ENCODE peak calls at places on chromosomes 16 and 17, in ten cellular contexts. One of them, this sample, is unnamed.

GRCh38 chr16:63008688-63009087 is 972.5 kb upstream of the CDH8 start:
- DNase-seq in thoracic aorta: no peak
- DNase-seq in HCT116: no peak
- DNase-seq in PC-9: no peak
- DNase-seq in PC-3: no peak
- DNase-seq in neural progenitor cell: no peak
- DNase-seq in ovary: no peak
- DNase-seq in BJ: no peak
- DNase-seq in tibial nerve: no peak
- DNase-seq in cardiac fibroblast: no peak
- DNase-seq in this sample: no peak

GRCh38 chr16:31536804-31537361 is 9.2 kb downstream of the AHSP start:
- DNase-seq in thoracic aorta: no peak
- DNase-seq in HCT116: no peak
- DNase-seq in PC-9: no peak
- DNase-seq in PC-3: no peak
- DNase-seq in neural progenitor cell: no peak
- DNase-seq in ovary: no peak
- DNase-seq in BJ: no peak
- DNase-seq in tibial nerve: no peak
- DNase-seq in cardiac fibroblast: no peak
- DNase-seq in this sample: no peak

GRCh38 chr16:24851700-24852099 is 5.9 kb downstream of the SLC5A11 start:
- DNase-seq in thoracic aorta: no peak
- DNase-seq in HCT116: no peak
- DNase-seq in PC-9: no peak
- DNase-seq in PC-3: peak
- DNase-seq in neural progenitor cell: no peak
- DNase-seq in ovary: no peak
- DNase-seq in BJ: no peak
- DNase-seq in tibial nerve: no peak
- DNase-seq in cardiac fibroblast: no peak
- DNase-seq in this sample: peak

GRCh38 chr16:56747486-56748045 is 17.6 kb downstream of the NUP93 start:
- DNase-seq in thoracic aorta: no peak
- DNase-seq in HCT116: no peak
- DNase-seq in PC-9: no peak
- DNase-seq in PC-3: no peak
- DNase-seq in neural progenitor cell: peak
- DNase-seq in ovary: no peak
- DNase-seq in BJ: no peak
- DNase-seq in tibial nerve: no peak
- DNase-seq in cardiac fibroblast: peak
- DNase-seq in this sample: no peak

GRCh38 chr16:59296002-59296401 is 561.9 kb upstream of the GOT2 start:
- DNase-seq in thoracic aorta: no peak
- DNase-seq in HCT116: no peak
- DNase-seq in PC-9: no peak
- DNase-seq in PC-3: no peak
- DNase-seq in neural progenitor cell: peak
- DNase-seq in ovary: no peak
- DNase-seq in BJ: no peak
- DNase-seq in tibial nerve: peak
- DNase-seq in cardiac fibroblast: no peak
- DNase-seq in this sample: no peak

GRCh38 chr16:66326995-66327513 is 39.4 kb upstream of the CDH5 start:
- DNase-seq in thoracic aorta: no peak
- DNase-seq in HCT116: no peak
- DNase-seq in PC-9: no peak
- DNase-seq in PC-3: no peak
- DNase-seq in neural progenitor cell: no peak
- DNase-seq in ovary: no peak
- DNase-seq in BJ: no peak
- DNase-seq in tibial nerve: no peak
- DNase-seq in cardiac fibroblast: no peak
- DNase-seq in this sample: no peak

GRCh38 chr17:43578352-43578698 is 32.2 kb upstream of the ETV4 start:
- DNase-seq in thoracic aorta: no peak
- DNase-seq in HCT116: no peak
- DNase-seq in PC-9: no peak
- DNase-seq in PC-3: no peak
- DNase-seq in neural progenitor cell: no peak
- DNase-seq in ovary: no peak
- DNase-seq in BJ: no peak
- DNase-seq in tibial nerve: no peak
- DNase-seq in cardiac fibroblast: no peak
- DNase-seq in this sample: no peak

GRCh38 chr17:63293310-63293709 is 152.8 kb downstream of the CYB561 start:
- DNase-seq in thoracic aorta: no peak
- DNase-seq in HCT116: no peak
- DNase-seq in PC-9: no peak
- DNase-seq in PC-3: peak
- DNase-seq in neural progenitor cell: no peak
- DNase-seq in ovary: no peak
- DNase-seq in BJ: peak
- DNase-seq in tibial nerve: no peak
- DNase-seq in cardiac fibroblast: peak
- DNase-seq in this sample: peak

GRCh38 chr16:31409433-31409832 is 16.3 kb downstream of the ITGAD start:
- DNase-seq in thoracic aorta: no peak
- DNase-seq in HCT116: peak
- DNase-seq in PC-9: peak
- DNase-seq in PC-3: peak
- DNase-seq in neural progenitor cell: no peak
- DNase-seq in ovary: no peak
- DNase-seq in BJ: peak
- DNase-seq in tibial nerve: no peak
- DNase-seq in cardiac fibroblast: peak
- DNase-seq in this sample: peak

GRCh38 chr16:11157143-11157542 is 98.9 kb downstream of the SOCS1 start:
- DNase-seq in thoracic aorta: no peak
- DNase-seq in HCT116: no peak
- DNase-seq in PC-9: peak
- DNase-seq in PC-3: no peak
- DNase-seq in neural progenitor cell: no peak
- DNase-seq in ovary: no peak
- DNase-seq in BJ: no peak
- DNase-seq in tibial nerve: no peak
- DNase-seq in cardiac fibroblast: no peak
- DNase-seq in this sample: no peak

GRCh38 chr16:89491238-89491869 is 993 bp upstream of the ANKRD11 start:
- DNase-seq in thoracic aorta: no peak
- DNase-seq in HCT116: no peak
- DNase-seq in PC-9: peak
- DNase-seq in PC-3: peak
- DNase-seq in neural progenitor cell: peak
- DNase-seq in ovary: no peak
- DNase-seq in BJ: no peak
- DNase-seq in tibial nerve: no peak
- DNase-seq in cardiac fibroblast: no peak
- DNase-seq in this sample: no peak

GRCh38 chr17:7207120-7208001 is 12.3 kb downstream of the DLG4 start:
- DNase-seq in thoracic aorta: no peak
- DNase-seq in HCT116: no peak
- DNase-seq in PC-9: no peak
- DNase-seq in PC-3: no peak
- DNase-seq in neural progenitor cell: no peak
- DNase-seq in ovary: peak
- DNase-seq in BJ: no peak
- DNase-seq in tibial nerve: no peak
- DNase-seq in cardiac fibroblast: peak
- DNase-seq in this sample: peak

GRCh38 chr17:47131761-47132160 is 57.3 kb downstream of the CDC27 start:
- DNase-seq in thoracic aorta: no peak
- DNase-seq in HCT116: no peak
- DNase-seq in PC-9: no peak
- DNase-seq in PC-3: no peak
- DNase-seq in neural progenitor cell: no peak
- DNase-seq in ovary: no peak
- DNase-seq in BJ: no peak
- DNase-seq in tibial nerve: no peak
- DNase-seq in cardiac fibroblast: no peak
- DNase-seq in this sample: no peak

DNA sequence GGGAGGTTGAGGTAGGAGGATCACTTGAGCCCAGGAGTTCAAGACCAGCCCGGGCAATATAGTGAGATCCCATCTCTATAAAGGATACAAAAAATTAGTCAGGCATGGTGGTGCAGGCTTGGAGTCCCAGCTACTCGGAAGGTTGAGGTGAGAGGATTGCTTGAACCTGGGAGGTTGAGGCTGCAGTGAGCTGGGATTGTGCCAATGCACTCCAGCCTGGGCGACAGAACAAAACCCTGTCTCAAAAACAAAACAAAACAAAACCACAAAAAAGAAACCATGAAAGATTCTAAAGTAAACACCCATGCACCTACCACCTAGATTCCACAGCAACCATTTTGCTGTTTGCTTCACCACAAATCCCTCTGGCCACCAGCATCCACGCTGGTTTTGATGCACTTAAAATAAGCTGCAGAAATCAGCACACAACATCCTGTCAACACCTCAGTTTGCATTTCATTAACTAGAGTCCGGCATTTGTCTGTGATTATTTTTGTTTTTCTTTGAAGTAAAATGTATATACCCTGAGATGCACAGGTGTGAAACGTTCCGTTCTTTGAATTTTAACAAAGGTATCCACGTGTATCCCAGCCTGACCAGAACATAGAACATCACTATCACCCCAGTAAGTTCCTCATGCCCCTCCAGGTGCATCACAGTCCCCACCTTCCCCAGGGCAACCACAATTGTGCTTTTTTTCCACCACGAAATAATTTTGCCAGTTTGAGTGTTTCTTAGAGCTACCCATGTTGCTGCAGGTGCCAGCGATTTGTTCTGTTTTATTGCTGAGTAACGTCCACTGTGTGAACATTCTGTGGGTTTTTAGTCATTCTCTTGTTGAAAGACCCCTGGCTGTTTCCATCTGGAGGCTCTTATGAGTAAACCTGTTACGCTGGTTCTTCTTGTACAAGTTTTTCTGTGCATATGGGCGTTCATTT is 191.5 kb downstream of the SEC14L1 start:
- DNase-seq in thoracic aorta: no peak
- DNase-seq in HCT116: no peak
- DNase-seq in PC-9: peak
- DNase-seq in PC-3: peak
- DNase-seq in neural progenitor cell: no peak
- DNase-seq in ovary: no peak
- DNase-seq in BJ: no peak
- DNase-seq in tibial nerve: no peak
- DNase-seq in cardiac fibroblast: no peak
- DNase-seq in this sample: peak
- H3K4me3 ChIP-seq in thoracic aorta: peak
- H3K4me3 ChIP-seq in HCT116: no peak
- H3K4me3 ChIP-seq in PC-9: peak
- H3K4me3 ChIP-seq in PC-3: peak
- H3K4me3 ChIP-seq in neural progenitor cell: no peak
- H3K4me3 ChIP-seq in ovary: no peak
- H3K4me3 ChIP-seq in BJ: no peak
- H3K4me3 ChIP-seq in tibial nerve: no peak
- H3K4me3 ChIP-seq in cardiac fibroblast: no peak
- H3K4me3 ChIP-seq in this sample: no peak

GRCh38 chr17:82302991-82303943 is 14.1 kb downstream of the CD7 start:
- DNase-seq in thoracic aorta: no peak
- DNase-seq in HCT116: no peak
- DNase-seq in PC-9: no peak
- DNase-seq in PC-3: no peak
- DNase-seq in neural progenitor cell: no peak
- DNase-seq in ovary: no peak
- DNase-seq in BJ: no peak
- DNase-seq in tibial nerve: no peak
- DNase-seq in cardiac fibroblast: no peak
- DNase-seq in this sample: no peak

GRCh38 chr17:82304826-82305726 is 12.3 kb downstream of the CD7 start:
- DNase-seq in thoracic aorta: no peak
- DNase-seq in HCT116: no peak
- DNase-seq in PC-9: no peak
- DNase-seq in PC-3: no peak
- DNase-seq in neural progenitor cell: no peak
- DNase-seq in ovary: no peak
- DNase-seq in BJ: no peak
- DNase-seq in tibial nerve: no peak
- DNase-seq in cardiac fibroblast: no peak
- DNase-seq in this sample: no peak

GRCh38 chr17:82305727-82306300 is 11.6 kb downstream of the CD7 start:
- DNase-seq in thoracic aorta: no peak
- DNase-seq in HCT116: no peak
- DNase-seq in PC-9: no peak
- DNase-seq in PC-3: no peak
- DNase-seq in neural progenitor cell: no peak
- DNase-seq in ovary: no peak
- DNase-seq in BJ: no peak
- DNase-seq in tibial nerve: no peak
- DNase-seq in cardiac fibroblast: no peak
- DNase-seq in this sample: no peak

GRCh38 chr17:82302498-82302963 is 14.9 kb downstream of the CD7 start:
- DNase-seq in thoracic aorta: no peak
- DNase-seq in HCT116: no peak
- DNase-seq in PC-9: no peak
- DNase-seq in PC-3: no peak
- DNase-seq in neural progenitor cell: no peak
- DNase-seq in ovary: no peak
- DNase-seq in BJ: no peak
- DNase-seq in tibial nerve: no peak
- DNase-seq in cardiac fibroblast: no peak
- DNase-seq in this sample: no peak

GRCh38 chr17:82303944-82304808 is 13.2 kb downstream of the CD7 start:
- DNase-seq in thoracic aorta: no peak
- DNase-seq in HCT116: no peak
- DNase-seq in PC-9: no peak
- DNase-seq in PC-3: no peak
- DNase-seq in neural progenitor cell: no peak
- DNase-seq in ovary: no peak
- DNase-seq in BJ: no peak
- DNase-seq in tibial nerve: no peak
- DNase-seq in cardiac fibroblast: peak
- DNase-seq in this sample: no peak
- H3K4me3 ChIP-seq in thoracic aorta: no peak
- H3K4me3 ChIP-seq in HCT116: no peak
- H3K4me3 ChIP-seq in PC-9: no peak
- H3K4me3 ChIP-seq in PC-3: no peak
- H3K4me3 ChIP-seq in neural progenitor cell: no peak
- H3K4me3 ChIP-seq in ovary: no peak
- H3K4me3 ChIP-seq in BJ: no peak
- H3K4me3 ChIP-seq in tibial nerve: no peak
- H3K4me3 ChIP-seq in cardiac fibroblast: no peak
- H3K4me3 ChIP-seq in this sample: no peak

GRCh38 chr17:77036841-77037381 is 103.9 kb upstream of the SEC14L1 start:
- DNase-seq in thoracic aorta: no peak
- DNase-seq in HCT116: no peak
- DNase-seq in PC-9: no peak
- DNase-seq in PC-3: no peak
- DNase-seq in neural progenitor cell: no peak
- DNase-seq in ovary: no peak
- DNase-seq in BJ: no peak
- DNase-seq in tibial nerve: no peak
- DNase-seq in cardiac fibroblast: peak
- DNase-seq in this sample: no peak
- H3K4me3 ChIP-seq in thoracic aorta: no peak
- H3K4me3 ChIP-seq in HCT116: no peak
- H3K4me3 ChIP-seq in PC-9: no peak
- H3K4me3 ChIP-seq in PC-3: no peak
- H3K4me3 ChIP-seq in neural progenitor cell: no peak
- H3K4me3 ChIP-seq in ovary: no peak
- H3K4me3 ChIP-seq in BJ: no peak
- H3K4me3 ChIP-seq in tibial nerve: no peak
- H3K4me3 ChIP-seq in cardiac fibroblast: no peak
- H3K4me3 ChIP-seq in this sample: no peak

GRCh38 chr17:72191356-72191755 is 70.5 kb downstream of the SOX9 start:
- DNase-seq in thoracic aorta: no peak
- DNase-seq in HCT116: no peak
- DNase-seq in PC-9: no peak
- DNase-seq in PC-3: no peak
- DNase-seq in neural progenitor cell: no peak
- DNase-seq in ovary: no peak
- DNase-seq in BJ: no peak
- DNase-seq in tibial nerve: no peak
- DNase-seq in cardiac fibroblast: no peak
- DNase-seq in this sample: no peak
- H3K4me3 ChIP-seq in thoracic aorta: no peak
- H3K4me3 ChIP-seq in HCT116: no peak
- H3K4me3 ChIP-seq in PC-9: no peak
- H3K4me3 ChIP-seq in PC-3: no peak
- H3K4me3 ChIP-seq in neural progenitor cell: no peak
- H3K4me3 ChIP-seq in ovary: no peak
- H3K4me3 ChIP-seq in BJ: no peak
- H3K4me3 ChIP-seq in tibial nerve: no peak
- H3K4me3 ChIP-seq in cardiac fibroblast: no peak
- H3K4me3 ChIP-seq in this sample: no peak

This sample was measured in fibroblast of mammary gland.